ENCODE peak calls at places on chromosomes 5 and 9, in four cellular contexts. A is tibial nerve, J is colonic mucosa, R is mammary epithelial cell. U is an unnamed sample. For H3K4me1, the result is how much of the 10 kb centered on the place peaks cover.

GRCh38 chr5:15615859-15616258 is 115.9 kb downstream of the FBXL7 start:
- DNase-seq in J (no peak), R (no peak), A (no peak), U (no peak)

GRCh38 chr9:80378669-80379293 is 807.0 kb downstream of the TLE4 start:
- DNase-seq in A (no peak), J (no peak), R (peak), U (no peak)

GRCh38 chr5:109945723-109946480 is 256.2 kb downstream of the MAN2A1 start:
- DNase-seq in J (no peak), A (no peak), R (no peak), U (no peak)

GRCh38 chr9:14806941-14807340 is 84.4 kb upstream of the CER1 start:
- DNase-seq in R (peak), J (no peak), A (no peak), U (no peak)

GRCh38 chr9:129007766-129008468 is 20.2 kb downstream of the SH3GLB2 start:
- DNase-seq in A (no peak), J (no peak), R (peak), U (no peak)

GRCh38 chr5:145294321-145294720 is 540.8 kb downstream of the PRELID2 start:
- DNase-seq in J (no peak), A (no peak), R (peak), U (no peak)

GRCh38 chr9:79817469-79818004 is 245.8 kb downstream of the TLE4 start:
- DNase-seq in A (no peak), J (no peak), R (no peak), U (no peak)

GRCh38 chr5:61417345-61417744 is 85.3 kb downstream of the ZSWIM6 start:
- DNase-seq in R (no peak), J (no peak), A (no peak), U (no peak)

GRCh38 chr5:116696356-116696755 is 121.7 kb upstream of the SEMA6A start:
- DNase-seq in A (no peak), R (no peak), J (no peak), U (no peak)

GRCh38 chr5:15968994-15969393 is 210.6 kb downstream of the MARCHF11 start:
- DNase-seq in A (no peak), J (no peak), R (no peak), U (no peak)

GRCh38 chr9:112015149-112015548 is 118.5 kb downstream of the UGCG start:
- DNase-seq in J (no peak), R (no peak), A (no peak), U (no peak)

GRCh38 chr5:66285343-66285942 is 141.3 kb downstream of the SREK1 start:
- DNase-seq in R (no peak), A (no peak), J (no peak), U (no peak)
- H3K4me1 ChIP-seq in R (under half), A (under half), J (under half), U (under half)

GRCh38 chr9:88678431-88678830 is 143.5 kb downstream of the NXNL2 start:
- DNase-seq in J (no peak), R (no peak), A (no peak), U (no peak)
- H3K4me3 ChIP-seq in J (no peak), R (no peak), A (no peak), U (no peak)

DNA sequence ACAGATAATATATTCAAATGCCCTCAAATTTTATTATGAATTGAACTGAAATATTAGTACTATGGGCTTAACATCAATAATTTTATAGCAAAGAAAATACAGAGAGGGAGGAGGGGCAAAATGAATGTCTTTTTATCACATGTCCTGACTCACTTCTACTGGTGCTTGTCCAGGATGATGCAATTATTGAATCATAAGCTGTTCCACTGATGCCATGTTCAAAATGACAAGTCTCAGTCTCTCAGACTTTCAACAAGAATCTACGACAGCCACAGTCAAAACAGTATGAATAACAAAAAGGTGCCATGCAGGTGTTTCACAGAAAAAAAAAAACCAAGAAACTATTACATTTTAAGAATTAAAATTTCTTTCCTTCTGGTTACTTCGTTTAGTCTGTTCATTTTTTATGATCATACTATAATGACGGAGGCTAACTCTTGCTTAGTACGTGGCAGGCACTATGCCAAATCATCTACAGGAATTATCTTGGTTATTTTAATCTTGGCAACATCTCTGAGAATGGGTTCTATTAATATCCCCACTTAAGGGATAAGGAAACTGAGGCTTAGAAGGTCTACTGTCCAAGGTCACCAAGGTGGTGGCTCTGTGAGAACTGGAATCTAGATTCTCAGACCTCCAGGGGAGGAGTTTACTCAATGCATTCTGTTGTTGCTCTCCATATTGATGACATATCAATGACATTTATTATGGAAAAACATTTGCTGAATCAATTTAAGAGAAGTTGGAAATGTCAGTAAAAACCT is 61.5 kb downstream of the NR3C1 start:
- DNase-seq in J (no peak), R (peak), A (no peak), U (no peak)
- H3K27ac ChIP-seq in J (no peak), R (peak), A (no peak), U (peak)

DNA sequence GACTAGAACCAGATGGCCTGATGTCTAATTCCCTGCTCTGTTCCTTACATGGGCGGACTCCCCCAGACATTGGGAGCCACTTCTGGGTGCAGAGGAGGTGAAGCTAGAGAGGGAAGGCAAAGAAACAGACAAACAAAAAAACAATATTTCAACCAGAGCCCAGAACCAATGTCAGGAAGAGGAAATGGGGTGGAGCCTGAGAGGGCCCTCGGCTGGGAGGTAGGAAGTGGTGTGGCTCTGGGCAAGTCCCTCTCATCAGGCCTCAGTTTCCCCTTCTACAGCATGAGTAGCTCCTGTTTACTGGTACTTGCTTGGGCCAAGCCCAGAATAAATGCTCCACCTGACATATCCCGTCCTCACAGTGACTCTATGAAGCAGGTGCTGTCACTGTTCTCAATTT is 11.1 kb downstream of the SH2D3C start:
- DNase-seq in A (no peak), J (no peak), R (no peak), U (no peak)
- H3K4me1 ChIP-seq in A (under half), J (under half), R (under half), U (under half)

GRCh38 chr9:123814526-123814925 is 115.4 kb downstream of the DENND1A start:
- DNase-seq in J (no peak), R (no peak), A (no peak), U (no peak)
- H3K4me3 ChIP-seq in J (no peak), R (no peak), A (no peak), U (no peak)

DNA sequence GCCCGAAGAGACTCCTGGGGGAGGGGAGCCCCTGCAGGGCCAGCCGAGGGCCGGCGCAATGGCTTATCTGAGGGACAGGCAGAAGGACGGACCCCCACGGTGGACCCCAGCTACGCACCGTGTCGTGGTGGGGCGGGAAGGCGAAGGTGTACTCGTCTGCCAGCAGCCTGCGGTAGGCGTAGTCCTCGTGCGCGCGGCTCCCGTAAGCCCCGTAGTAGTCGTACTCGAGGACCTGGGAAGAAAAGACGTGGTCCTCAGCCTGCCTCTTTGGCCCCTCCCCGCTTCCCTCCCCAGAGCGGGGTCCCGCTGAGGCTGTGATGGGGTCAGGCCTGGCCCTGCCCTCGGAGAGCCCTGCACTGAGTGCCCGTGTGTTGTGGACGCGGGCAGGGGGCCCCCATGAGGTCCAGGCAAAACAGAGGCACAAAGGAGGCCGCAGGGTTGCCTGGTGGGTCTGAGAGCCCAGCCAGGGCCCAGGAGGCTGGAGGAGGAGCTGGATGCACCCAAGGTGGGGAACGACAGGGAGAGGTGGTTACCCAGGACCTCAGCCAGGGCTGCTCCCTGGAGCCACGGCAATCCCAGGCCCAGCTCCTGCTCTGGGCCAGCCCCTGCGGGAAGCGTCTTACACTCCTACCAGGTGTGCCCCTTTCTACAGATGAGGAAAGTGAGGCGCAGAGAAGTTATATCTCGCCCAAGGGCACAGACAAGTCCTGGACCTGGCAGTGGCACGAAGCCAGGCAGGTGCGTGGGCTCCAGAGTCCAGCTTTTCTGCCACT is 35.2 kb downstream of the SARDH start:
- DNase-seq in A (no peak), J (no peak), R (no peak), U (no peak)
- H3K27ac ChIP-seq in A (peak), J (no peak), R (no peak), U (no peak)

GRCh38 chr9:136522354-136523237 is 23.3 kb downstream of the NOTCH1 start:
- DNase-seq in R (no peak), A (no peak), J (no peak), U (no peak)
- H3K4me1 ChIP-seq in R (under half), A (under half), J (half or more), U (under half)

GRCh38 chr9:35727676-35728040 is 4.3 kb downstream of the TLN1 start:
- DNase-seq in A (no peak), J (no peak), R (no peak), U (no peak)
- H3K4me3 ChIP-seq in A (peak), J (no peak), R (peak), U (peak)

U was measured in ascending aorta.